ENCODE peak calls at places on chromosomes 5 and 9, in seven cellular contexts. N is NCI-H1694 treated with DMSO at 0.1 percent for 48 hours; H is memory B cell; D is CD8-positive, alpha-beta T cell; V is tibial artery; C is NCI-H1436 treated with DMSO at 0.1 percent for 48 hours; P is Karpas-422. I is an unnamed sample.

GRCh38 chr5:28788954-28789353 is 1750.6 kb upstream of the CDH9 start:
- DNase-seq in N (no peak), H (no peak), D (no peak), V (no peak), C (no peak), P (no peak), I (no peak)

GRCh38 chr5:96679293-96679692 is 17.1 kb downstream of the CAST start:
- DNase-seq in N (no peak), H (no peak), D (no peak), V (no peak), C (no peak), P (no peak), I (no peak)

GRCh38 chr5:91049800-91050199 is 333.3 kb downstream of the ARRDC3 start:
- DNase-seq in N (peak), H (no peak), D (no peak), V (no peak), C (no peak), P (no peak), I (no peak)

GRCh38 chr5:57302643-57303042 is 128.8 kb downstream of the GPBP1 start:
- DNase-seq in N (no peak), H (no peak), D (no peak), V (no peak), C (no peak), P (no peak), I (no peak)

GRCh38 chr5:139880416-139881144 is 85.0 kb downstream of the PSD2 start:
- DNase-seq in N (peak), H (no peak), D (no peak), V (no peak), C (no peak), P (no peak), I (peak)

GRCh38 chr9:122860319-122861142 is 32.1 kb upstream of the PDCL start:
- DNase-seq in N (no peak), H (no peak), D (no peak), V (no peak), C (no peak), P (no peak), I (no peak)

GRCh38 chr5:28388428-28388827 is 1350.0 kb upstream of the CDH9 start:
- DNase-seq in N (no peak), H (no peak), D (no peak), V (no peak), C (no peak), P (no peak), I (no peak)

GRCh38 chr9:33719581-33720374 is 75.6 kb upstream of the PRSS3 start:
- DNase-seq in N (no peak), H (peak), D (peak), V (no peak), C (no peak), P (peak), I (no peak)

GRCh38 chr9:6052520-6052919 is 37.1 kb upstream of the RANBP6 start:
- DNase-seq in N (no peak), H (no peak), D (no peak), V (no peak), C (no peak), P (no peak), I (no peak)

GRCh38 chr5:172835246-172836030 is 1.4 kb downstream of the ERGIC1 start:
- DNase-seq in N (no peak), H (peak), D (peak), V (no peak), C (no peak), P (no peak), I (no peak)

GRCh38 chr9:130172161-130172857 is at the start of gene NCS1:
- DNase-seq in N (no peak), H (no peak), D (peak), V (peak), C (no peak), P (no peak), I (peak)

GRCh38 chr5:171537463-171537862 is 118.0 kb downstream of the FGF18 start:
- DNase-seq in N (no peak), H (no peak), D (no peak), V (no peak), C (no peak), P (no peak), I (no peak)

GRCh38 chr5:115599502-115599901 is 2.8 kb downstream of the TICAM2 start:
- DNase-seq in N (no peak), H (peak), D (no peak), V (no peak), C (no peak), P (peak), I (peak)

GRCh38 chr9:129310666-129311350 is 132.7 kb upstream of the IER5L start:
- DNase-seq in N (no peak), H (no peak), D (no peak), V (peak), C (no peak), P (no peak), I (no peak)

GRCh38 chr5:61599370-61600140 is 267.5 kb downstream of the ZSWIM6 start:
- DNase-seq in N (no peak), H (no peak), D (no peak), V (no peak), C (no peak), P (no peak), I (peak)

GRCh38 chr5:139271201-139272027 is 22.1 kb upstream of the MATR3 start:
- DNase-seq in N (no peak), H (no peak), D (no peak), V (no peak), C (no peak), P (no peak), I (peak)

GRCh38 chr5:160685695-160686094 is 166.3 kb downstream of the ATP10B start:
- DNase-seq in N (no peak), H (no peak), D (no peak), V (no peak), C (no peak), P (peak), I (peak)

GRCh38 chr5:89043676-89044075 is 160.7 kb upstream of the MEF2C start:
- DNase-seq in N (no peak), H (no peak), D (no peak), V (no peak), C (no peak), P (no peak), I (no peak)

GRCh38 chr9:132090771-132091170 is 11.1 kb upstream of the MED27 start:
- DNase-seq in N (no peak), H (no peak), D (no peak), V (no peak), C (no peak), P (no peak), I (no peak)

GRCh38 chr9:91451431-91452270 is 28.0 kb upstream of the NFIL3 start:
- DNase-seq in N (no peak), H (no peak), D (no peak), V (no peak), C (no peak), P (no peak), I (no peak)

GRCh38 chr5:78534148-78535009 is 114.2 kb downstream of the LHFPL2 start:
- DNase-seq in N (no peak), H (no peak), D (no peak), V (peak), C (no peak), P (no peak), I (no peak)

GRCh38 chr5:8227114-8227513 is 358.2 kb downstream of the MTRR start:
- DNase-seq in N (no peak), H (no peak), D (no peak), V (no peak), C (no peak), P (peak), I (no peak)

GRCh38 chr9:125744616-125745387 is 2.4 kb upstream of the PBX3 start:
- DNase-seq in N (no peak), H (no peak), D (no peak), V (no peak), C (no peak), P (no peak), I (no peak)

GRCh38 chr5:76867827-76868693 is 18.2 kb downstream of the S100Z start:
- DNase-seq in N (peak), H (peak), D (peak), V (no peak), C (peak), P (peak), I (peak)

GRCh38 chr5:135822286-135822685 is 12.2 kb upstream of the SLC25A48 start:
- DNase-seq in N (no peak), H (no peak), D (no peak), V (no peak), C (no peak), P (no peak), I (no peak)

GRCh38 chr5:92337772-92338234 is 954.7 kb upstream of the ARRDC3 start:
- DNase-seq in N (no peak), H (no peak), D (no peak), V (no peak), C (no peak), P (no peak), I (no peak)

GRCh38 chr9:92438900-92439526 is 14.7 kb upstream of the OMD start:
- DNase-seq in N (no peak), H (no peak), D (no peak), V (no peak), C (no peak), P (peak), I (peak)

GRCh38 chr5:130323804-130324454 is 419.7 kb downstream of the CHSY3 start:
- DNase-seq in N (no peak), H (peak), D (no peak), V (no peak), C (no peak), P (peak), I (no peak)